ENCODE peak calls at places on chromosomes 2 and 18, in nine cellular contexts. H is foreskin fibroblast; D is CD4-positive, CD25-positive, alpha-beta regulatory T cell; U is tibial artery; C is AG04449; N is IMR-90; S is cardiac fibroblast; Q is mucosa of descending colon; L is astrocyte of the cerebellum. G is an unnamed sample.

GRCh38 chr2:10036095-10036879 is 7.1 kb upstream of the KLF11 start:
- DNase-seq in H (peak; percentile 78), D (peak; percentile 42), U (peak; percentile 77), C (peak; percentile 31), N (peak; percentile 63), S (peak; percentile 83), Q (peak; percentile 57), L (peak; percentile 19), G (no peak)

GRCh38 chr18:63606526-63606925 is 19.4 kb downstream of the SERPINB13 start:
- DNase-seq in H (peak; percentile 9), D (no peak), U (no peak), C (peak; percentile 24), N (no peak), S (no peak), Q (no peak), L (no peak), G (no peak)

GRCh38 chr2:160574472-160575140 is 81.0 kb upstream of the RBMS1 start:
- DNase-seq in H (peak; percentile 92), D (no peak), U (no peak), C (peak; percentile 67), N (peak; percentile 87), S (peak; percentile 76), Q (no peak), L (no peak), G (peak; percentile 60)

GRCh38 chr18:49972535-49972934 is 159.2 kb upstream of the ACAA2 start:
- DNase-seq in H (no peak), D (no peak), U (no peak), C (no peak), N (no peak), S (no peak), Q (no peak), L (no peak), G (no peak)

GRCh38 chr2:187461294-187462261 is 13.5 kb upstream of the CALCRL start:
- DNase-seq in H (peak; percentile 19), D (no peak), U (no peak), C (no peak), N (no peak), S (peak; percentile 41), Q (no peak), L (no peak), G (no peak)

GRCh38 chr2:236848467-236848866 is 237.2 kb upstream of the COPS8 start:
- DNase-seq in H (no peak), D (no peak), U (no peak), C (no peak), N (no peak), S (no peak), Q (no peak), L (no peak), G (no peak)

GRCh38 chr2:85187069-85187468 is 53.9 kb downstream of the TCF7L1 start:
- DNase-seq in H (no peak), D (no peak), U (no peak), C (no peak), N (peak; percentile 18), S (no peak), Q (no peak), L (no peak), G (no peak)

GRCh38 chr2:225354281-225354774 is 45.2 kb upstream of the NYAP2 start:
- DNase-seq in H (peak; percentile 91), D (no peak), U (no peak), C (no peak), N (peak; percentile 32), S (no peak), Q (no peak), L (peak; percentile 91), G (peak; percentile 82)

GRCh38 chr2:239312741-239313246 is 88.0 kb downstream of the HDAC4 start:
- DNase-seq in H (peak; percentile 67), D (no peak), U (peak; percentile 30), C (no peak), N (no peak), S (no peak), Q (peak; percentile 3), L (no peak), G (no peak)

GRCh38 chr2:128780434-128781080 is 461.9 kb upstream of the HS6ST1 start:
- DNase-seq in H (no peak), D (no peak), U (peak; percentile 8), C (no peak), N (no peak), S (no peak), Q (no peak), L (no peak), G (no peak)

GRCh38 chr2:28352104-28352503 is 40.6 kb upstream of the FOSL2 start:
- DNase-seq in H (peak; percentile 65), D (no peak), U (no peak), C (no peak), N (no peak), S (no peak), Q (no peak), L (no peak), G (no peak)

GRCh38 chr18:75304678-75305557 is 94.3 kb downstream of the TSHZ1 start:
- DNase-seq in H (no peak), D (no peak), U (no peak), C (no peak), N (no peak), S (no peak), Q (no peak), L (no peak), G (no peak)

GRCh38 chr2:71482055-71482454 is 28.7 kb downstream of the DYSF start:
- DNase-seq in H (no peak), D (no peak), U (no peak), C (no peak), N (no peak), S (no peak), Q (no peak), L (no peak), G (no peak)

GRCh38 chr18:56068030-56068671 is 480.2 kb upstream of the TCF4 start:
- DNase-seq in H (peak; percentile 67), D (no peak), U (no peak), C (peak; percentile 77), N (peak; percentile 89), S (peak; percentile 33), Q (no peak), L (peak; percentile 34), G (peak; percentile 14)

GRCh38 chr2:7878786-7879515 is 802.9 kb upstream of the ID2 start:
- DNase-seq in H (no peak), D (no peak), U (no peak), C (no peak), N (peak; percentile 5), S (no peak), Q (no peak), L (no peak), G (no peak)

GRCh38 chr2:190318931-190319556 is 582 bp downstream of the HIBCH start:
- DNase-seq in H (peak; percentile 38), D (peak; percentile 64), U (no peak), C (no peak), N (peak; percentile 12), S (no peak), Q (peak; percentile 53), L (no peak), G (no peak)
- H3K4me3 ChIP-seq in H (peak overlapping the region; percentile 90), D (peak overlapping the region; percentile 91), U (peak overlapping the region; percentile 86), C (peak overlapping the region; percentile 78), N (peak overlapping the region; percentile 62), S (peak overlapping the region; percentile 70), Q (peak overlapping the region; percentile 29), L (peak overlapping the region; percentile 69), G (peak overlapping the region; percentile 62)

GRCh38 chr18:48941672-48942071 is 9.1 kb downstream of the SMAD7 start:
- DNase-seq in H (no peak), D (no peak), U (no peak), C (no peak), N (no peak), S (no peak), Q (no peak), L (no peak), G (no peak)

GRCh38 chr18:48942554-48943261 is 8.1 kb downstream of the SMAD7 start:
- DNase-seq in H (peak; percentile 94), D (no peak), U (no peak), C (peak; percentile 87), N (peak; percentile 92), S (peak; percentile 74), Q (peak; percentile 24), L (peak; percentile 91), G (peak; percentile 99)

GRCh38 chr18:48942086-48942485 is 8.7 kb downstream of the SMAD7 start:
- DNase-seq in H (no peak), D (no peak), U (no peak), C (no peak), N (no peak), S (no peak), Q (no peak), L (no peak), G (no peak)

GRCh38 chr18:48939368-48940097 is 11.2 kb downstream of the SMAD7 start:
- DNase-seq in H (peak; percentile 55), D (no peak), U (no peak), C (no peak), N (no peak), S (peak; percentile 79), Q (no peak), L (no peak), G (no peak)

DNA sequence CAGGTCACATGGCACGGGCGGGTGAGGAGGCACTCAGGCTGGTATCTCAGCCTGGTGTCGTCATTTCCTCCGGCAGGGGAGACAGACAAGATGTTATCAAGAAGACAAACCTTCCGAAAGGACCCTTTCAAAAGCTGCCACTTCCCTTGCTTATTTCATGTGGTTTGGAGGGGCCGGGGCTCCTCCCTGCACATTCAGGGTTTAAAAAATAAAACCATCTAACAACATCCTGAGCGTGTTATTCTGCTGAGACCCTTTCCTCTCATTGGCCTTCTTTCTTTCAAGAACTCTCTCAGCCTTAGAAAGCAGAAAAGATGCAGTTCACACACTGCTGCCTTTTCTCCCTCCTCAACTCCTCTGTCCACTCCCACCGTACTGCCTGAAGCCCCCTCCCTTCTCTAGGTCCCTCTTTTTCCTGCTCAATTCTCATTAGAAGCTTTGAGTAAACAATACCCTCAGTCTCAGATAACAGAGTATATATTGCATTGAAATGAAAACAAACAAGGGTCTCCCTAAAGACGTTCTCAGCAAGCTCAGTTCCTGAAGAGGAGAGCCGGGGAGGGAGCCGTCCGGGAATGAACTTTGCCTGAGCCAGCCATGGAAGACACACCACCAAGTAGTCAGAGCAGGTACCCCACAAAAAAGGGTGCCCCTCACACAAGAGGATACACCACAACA is 9.8 kb downstream of the SMAD7 start:
- DNase-seq in H (no peak), D (peak; percentile 97), U (no peak), C (no peak), N (peak; percentile 45), S (no peak), Q (peak; percentile 58), L (no peak), G (no peak)
- H3K4me3 ChIP-seq in H (no peak overlapping the region), D (peak overlapping the region; percentile 80), U (peak overlapping the region; percentile 58), C (no peak overlapping the region), N (no peak overlapping the region), S (no peak overlapping the region), Q (no peak overlapping the region), L (no peak overlapping the region), G (peak overlapping the region; percentile 42)

DNA sequence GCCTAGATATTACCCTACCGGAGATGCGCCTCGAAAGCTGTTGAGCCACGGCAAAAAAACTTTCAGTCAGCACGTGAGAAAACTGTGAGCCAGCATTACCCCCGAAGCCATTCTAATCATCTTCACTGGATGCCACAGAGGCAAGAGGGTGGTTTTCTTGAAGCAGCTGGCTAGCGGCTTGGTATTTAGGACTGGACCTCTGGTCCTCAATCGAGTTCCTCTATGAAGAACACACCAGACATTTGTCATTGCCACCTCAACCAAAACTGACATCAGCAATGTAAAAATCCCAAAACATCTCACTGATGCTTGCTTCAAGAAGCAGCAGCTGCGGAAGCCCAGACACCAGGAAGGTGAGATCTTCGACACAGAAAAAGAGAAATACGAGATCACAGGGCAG is 52.8 kb upstream of the SLC66A3 start:
- DNase-seq in H (no peak), D (no peak), U (no peak), C (no peak), N (no peak), S (no peak), Q (no peak), L (no peak), G (no peak)
- H3K4me3 ChIP-seq in H (no peak overlapping the region), D (no peak overlapping the region), U (no peak overlapping the region), C (no peak overlapping the region), N (no peak overlapping the region), S (no peak overlapping the region), Q (no peak overlapping the region), L (no peak overlapping the region), G (no peak overlapping the region)

GRCh38 chr18:21831413-21831831 is 90.8 kb downstream of the MIB1 start:
- DNase-seq in H (no peak), D (no peak), U (peak; percentile 39), C (no peak), N (peak; percentile 34), S (peak; percentile 21), Q (no peak), L (no peak), G (no peak)
- H3K4me3 ChIP-seq in H (no peak overlapping the region), D (no peak overlapping the region), U (peak overlapping the region; percentile 46), C (no peak overlapping the region), N (no peak overlapping the region), S (no peak overlapping the region), Q (no peak overlapping the region), L (no peak overlapping the region), G (no peak overlapping the region)